ENCODE peak calls at places on chromosomes 12 and 14, in nine cellular contexts. P is PC-3, Z is aorta, Q is GM23248, J is esophagus squamous epithelium, W is RWPE2, T is spleen, M is uterus, E is prostate gland. H is an unnamed sample.

GRCh38 chr14:100695423-100695738 is 31.3 kb upstream of the DLK1 start:
- DNase-seq in P (no peak), Z (no peak), Q (no peak), J (no peak), W (no peak), T (no peak), M (no peak), E (no peak), H (no peak)

GRCh38 chr14:95346820-95347219 is 27.1 kb upstream of the CLMN start:
- DNase-seq in P (peak; percentile 34), Z (no peak), Q (no peak), J (no peak), W (no peak), T (no peak), M (no peak), E (no peak), H (no peak)

GRCh38 chr12:96889273-96889933 is 17.7 kb upstream of the NEDD1 start:
- DNase-seq in P (peak; percentile 90), Z (no peak), Q (peak; percentile 88), J (no peak), W (no peak), T (no peak), M (no peak), E (no peak), H (no peak)

GRCh38 chr14:90785474-90785873 is 30.8 kb downstream of the TTC7B start:
- DNase-seq in P (peak; percentile 22), Z (peak; percentile 86), Q (peak; percentile 24), J (no peak), W (peak; percentile 34), T (no peak), M (peak; percentile 64), E (no peak), H (peak; percentile 38)

GRCh38 chr14:45246633-45247173 is 6.3 kb downstream of the MIS18BP1 start:
- DNase-seq in P (no peak), Z (no peak), Q (no peak), J (no peak), W (no peak), T (no peak), M (no peak), E (no peak), H (no peak)

GRCh38 chr14:54593860-54594259 is 26.9 kb downstream of the SAMD4A start:
- DNase-seq in P (peak; percentile 75), Z (no peak), Q (peak; percentile 53), J (no peak), W (no peak), T (no peak), M (no peak), E (no peak), H (no peak)

GRCh38 chr14:93688239-93688666 is 100.0 kb downstream of the PRIMA1 start:
- DNase-seq in P (no peak), Z (no peak), Q (no peak), J (no peak), W (no peak), T (no peak), M (no peak), E (no peak), H (no peak)

GRCh38 chr12:131939007-131939406 is 9.9 kb downstream of the PUS1 start:
- DNase-seq in P (no peak), Z (peak; percentile 54), Q (no peak), J (no peak), W (peak; percentile 26), T (peak; percentile 47), M (no peak), E (no peak), H (peak; percentile 82)

GRCh38 chr12:111274820-111275219 is 94.1 kb downstream of the PHETA1 start:
- DNase-seq in P (peak; percentile 40), Z (no peak), Q (peak; percentile 31), J (no peak), W (no peak), T (no peak), M (no peak), E (no peak), H (no peak)

GRCh38 chr12:112869778-112870177 is 37.0 kb upstream of the OAS1 start:
- DNase-seq in P (no peak), Z (no peak), Q (no peak), J (no peak), W (no peak), T (no peak), M (no peak), E (no peak), H (no peak)

GRCh38 chr14:100246809-100247428 is 8.0 kb downstream of the YY1 start:
- DNase-seq in P (peak; percentile 80), Z (no peak), Q (peak; percentile 61), J (no peak), W (no peak), T (no peak), M (no peak), E (no peak), H (peak; percentile 48)

GRCh38 chr12:52949413-52950331 is 754 bp downstream of the KRT18 start:
- DNase-seq in P (peak; percentile 96), Z (no peak), Q (peak; percentile 85), J (no peak), W (peak; percentile 93), T (no peak), M (no peak), E (peak; percentile 91), H (peak; percentile 90)

GRCh38 chr14:64516969-64517368 is 12.4 kb downstream of the ZBTB1 start:
- DNase-seq in P (no peak), Z (no peak), Q (no peak), J (no peak), W (no peak), T (no peak), M (no peak), E (no peak), H (no peak)

GRCh38 chr12:84910549-84911241 is 1.9 kb downstream of the SLC6A15 start:
- DNase-seq in P (no peak), Z (no peak), Q (peak; percentile 63), J (no peak), W (no peak), T (no peak), M (no peak), E (no peak), H (no peak)

GRCh38 chr12:54565658-54566552 is 16.5 kb downstream of the PDE1B start:
- DNase-seq in P (no peak), Z (no peak), Q (no peak), J (no peak), W (no peak), T (no peak), M (no peak), E (no peak), H (no peak)

GRCh38 chr12:1494856-1495255 is 99.5 kb downstream of the FBXL14 start:
- DNase-seq in P (no peak), Z (no peak), Q (no peak), J (no peak), W (no peak), T (no peak), M (no peak), E (no peak), H (no peak)

GRCh38 chr12:47804177-47804576 is 15.5 kb downstream of the HDAC7 start:
- DNase-seq in P (no peak), Z (no peak), Q (no peak), J (no peak), W (no peak), T (no peak), M (no peak), E (no peak), H (no peak)
- H3K4me1 ChIP-seq in P (no peaks in the 10 kb centered on the region), Z (peaks cover 19% of the 10 kb centered on the region), Q (peaks cover 47% of the 10 kb centered on the region), J (peaks cover 82% of the 10 kb centered on the region), W (peaks cover 10% of the 10 kb centered on the region), T (peaks cover 100% of the 10 kb centered on the region), M (peaks cover 85% of the 10 kb centered on the region), E (peaks cover 27% of the 10 kb centered on the region), H (peaks cover 7% of the 10 kb centered on the region)

GRCh38 chr12:41185946-41186345 is 2.2 kb upstream of the PDZRN4 start:
- DNase-seq in P (no peak), Z (no peak), Q (peak; percentile 4), J (no peak), W (no peak), T (no peak), M (no peak), E (no peak), H (no peak)

GRCh38 chr12:41190360-41190759 is 2.2 kb downstream of the PDZRN4 start:
- DNase-seq in P (peak; percentile 44), Z (no peak), Q (peak; percentile 6), J (no peak), W (no peak), T (no peak), M (no peak), E (no peak), H (no peak)

GRCh38 chr12:41188058-41188840 is at the start of gene PDZRN4:
- DNase-seq in P (no peak), Z (peak; percentile 84), Q (no peak), J (no peak), W (no peak), T (peak; percentile 62), M (no peak), E (no peak), H (no peak)

GRCh38 chr12:41189395-41190251 is 1.5 kb downstream of the PDZRN4 start:
- DNase-seq in P (no peak), Z (no peak), Q (peak; percentile 11), J (no peak), W (no peak), T (no peak), M (no peak), E (no peak), H (no peak)

DNA sequence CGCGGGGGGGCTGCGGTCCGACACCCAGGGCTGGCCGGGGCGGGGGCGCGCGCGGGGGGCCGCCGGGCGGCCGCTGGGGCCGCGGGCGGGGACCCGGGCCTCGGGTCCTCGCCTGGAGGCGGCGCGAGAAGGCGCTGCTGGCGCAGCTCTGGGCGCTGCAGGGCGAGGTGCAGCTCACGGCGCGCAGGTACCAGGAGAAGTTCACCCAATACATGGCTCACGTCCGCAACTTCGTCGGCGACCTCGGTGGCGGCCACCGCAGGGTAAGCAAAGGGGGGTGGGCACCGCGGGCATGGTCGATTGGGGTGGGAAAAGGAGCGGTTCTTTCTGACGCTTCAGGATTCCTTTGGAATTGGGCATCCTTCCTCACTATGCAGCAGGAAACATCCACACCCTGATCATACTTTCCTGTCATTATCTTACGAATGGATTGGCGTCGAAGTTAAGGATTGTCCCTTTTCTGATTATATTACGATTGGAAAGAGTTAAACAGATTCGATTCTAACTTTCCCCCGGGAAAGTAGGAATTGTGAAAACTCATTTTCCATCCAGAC is 798 bp downstream of the PDZRN4 start:
- DNase-seq in P (no peak), Z (peak; percentile 71), Q (no peak), J (no peak), W (no peak), T (peak; percentile 58), M (no peak), E (no peak), H (no peak)
- H3K4me1 ChIP-seq in P (no peaks in the 10 kb centered on the region), Z (peaks cover 1% of the 10 kb centered on the region), Q (no peaks in the 10 kb centered on the region), J (peaks cover 9% of the 10 kb centered on the region), W (no peaks in the 10 kb centered on the region), T (peaks cover 27% of the 10 kb centered on the region), M (no peaks in the 10 kb centered on the region), E (no peaks in the 10 kb centered on the region), H (no peaks in the 10 kb centered on the region)

DNA sequence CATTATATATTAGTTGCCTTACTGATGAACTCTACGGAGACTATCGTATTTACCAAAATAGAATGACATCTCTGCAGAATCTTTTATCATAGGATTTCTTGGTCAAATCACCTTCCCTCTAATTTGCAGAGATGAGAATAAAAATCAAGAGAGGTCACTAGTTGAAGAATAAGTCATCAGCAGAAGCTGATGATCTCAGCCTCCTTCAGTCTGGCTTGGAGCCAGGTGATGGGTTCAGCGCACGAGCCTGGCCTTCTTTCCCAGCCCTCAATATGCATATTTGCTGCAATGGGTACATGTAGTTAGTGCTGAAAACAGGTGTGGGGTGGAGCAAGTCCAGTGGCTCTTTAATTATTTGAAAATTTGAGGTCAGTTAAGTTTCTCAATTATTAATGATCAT is 19.2 kb upstream of the EMP1 start:
- DNase-seq in P (no peak), Z (no peak), Q (peak; percentile 62), J (no peak), W (no peak), T (no peak), M (no peak), E (no peak), H (peak; percentile 9)
- H3K4me1 ChIP-seq in P (peaks cover 59% of the 10 kb centered on the region), Z (no peaks in the 10 kb centered on the region), Q (peaks cover 73% of the 10 kb centered on the region), J (peaks cover 22% of the 10 kb centered on the region), W (peaks cover 49% of the 10 kb centered on the region), T (peaks cover 22% of the 10 kb centered on the region), M (no peaks in the 10 kb centered on the region), E (no peaks in the 10 kb centered on the region), H (peaks cover 3% of the 10 kb centered on the region)

GRCh38 chr12:56719056-56719455 is 6.0 kb downstream of the NACA start:
- DNase-seq in P (no peak), Z (no peak), Q (no peak), J (no peak), W (no peak), T (no peak), M (no peak), E (no peak), H (no peak)
- H3K4me1 ChIP-seq in P (peaks cover 32% of the 10 kb centered on the region), Z (peaks cover 7% of the 10 kb centered on the region), Q (peaks cover 30% of the 10 kb centered on the region), J (peaks cover 45% of the 10 kb centered on the region), W (peaks cover 22% of the 10 kb centered on the region), T (peaks cover 72% of the 10 kb centered on the region), M (peaks cover 33% of the 10 kb centered on the region), E (peaks cover 24% of the 10 kb centered on the region), H (peaks cover 13% of the 10 kb centered on the region)